ENCODE peak calls at places on chromosomes 12 and 14, in four cellular contexts. C is Calu3, O is DMS 273 treated with DMSO at 0.1 percent for 48 hours, G is NCI-H345. S is an unnamed sample.

GRCh38 chr12:63844391-63845341 is at the start of gene SRGAP1:
- DNase-seq in O (peak; percentile 14), G (peak; percentile 48), C (peak; percentile 61), S (peak; percentile 84)

GRCh38 chr14:81400852-81401251 is 728 bp upstream of the STON2 start:
- DNase-seq in O (no peak), C (peak; percentile 57), G (peak; percentile 82), S (peak; percentile 99)

GRCh38 chr12:62621239-62621638 is 154.6 kb downstream of the MON2 start:
- DNase-seq in C (no peak), O (no peak), G (peak; percentile 92), S (no peak)

GRCh38 chr14:23114669-23115491 is 4.2 kb downstream of the CEBPE start:
- DNase-seq in G (no peak), O (no peak), C (peak; percentile 58), S (peak; percentile 96)

GRCh38 chr12:15829949-15830348 is 40.8 kb upstream of the EPS8 start:
- DNase-seq in C (no peak), G (no peak), O (no peak), S (peak; percentile 76)

GRCh38 chr12:12004524-12004923 is 66.2 kb upstream of the BCL2L14 start:
- DNase-seq in G (peak; percentile 60), C (no peak), O (no peak), S (no peak)

GRCh38 chr12:49863946-49864816 is 21.3 kb upstream of the BCDIN3D start:
- DNase-seq in C (no peak), O (peak; percentile 43), G (no peak), S (no peak)

GRCh38 chr12:108694812-108695278 is 36.5 kb downstream of the CORO1C start:
- DNase-seq in G (no peak), O (no peak), C (no peak), S (no peak)

GRCh38 chr12:170361-171225 is 43.4 kb downstream of the SLC6A12 start:
- DNase-seq in O (no peak), C (no peak), G (no peak), S (no peak)

GRCh38 chr12:843609-844008 is 91.2 kb downstream of the WNK1 start:
- DNase-seq in C (no peak), G (no peak), O (no peak), S (peak; percentile 55)

GRCh38 chr14:49875640-49876198 is 17.2 kb upstream of the ARF6 start:
- DNase-seq in C (peak; percentile 12), G (no peak), O (no peak), S (no peak)